ENCODE peak calls at places on chromosomes 12 and 14, in seven cellular contexts. J is lower lobe of right lung, G is Calu3, O is omental fat pad, T is left ventricle myocardium inferior, L is fibroblast of mammary gland, C is astrocyte of the spinal cord. Z is an unnamed sample.

GRCh38 chr12:12883369-12884001 is 7.9 kb upstream of the GPRC5A start:
- DNase-seq in O (no peak), G (no peak), J (no peak), L (peak), T (no peak), C (peak), Z (no peak)

GRCh38 chr12:110689601-110690430 is 901 bp upstream of the HVCN1 start:
- DNase-seq in L (peak), G (peak), T (peak), C (no peak), J (peak), O (no peak), Z (no peak)

GRCh38 chr12:62625238-62625637 is 158.6 kb downstream of the MON2 start:
- DNase-seq in C (peak), G (no peak), L (peak), O (no peak), J (no peak), T (no peak), Z (no peak)

GRCh38 chr12:66156654-66157053 is 13.1 kb downstream of the TMBIM4 start:
- DNase-seq in T (no peak), C (no peak), O (no peak), L (peak), G (no peak), J (no peak), Z (no peak)

GRCh38 chr12:56221233-56221756 is 427 bp downstream of the RNF41 start:
- DNase-seq in G (peak), O (no peak), C (peak), T (peak), J (peak), L (peak), Z (no peak)

GRCh38 chr12:69966409-69966808 is 141.4 kb downstream of the MYRFL start:
- DNase-seq in J (no peak), G (no peak), C (peak), T (peak), O (no peak), L (peak), Z (peak)

GRCh38 chr12:93756295-93756694 is 79.1 kb downstream of the CRADD start:
- DNase-seq in T (no peak), C (no peak), G (no peak), O (no peak), L (no peak), J (no peak), Z (no peak)

GRCh38 chr14:68649461-68650189 is 143.2 kb downstream of the ZFP36L1 start:
- DNase-seq in T (no peak), C (peak), G (no peak), J (no peak), L (peak), O (no peak), Z (no peak)

GRCh38 chr14:38662781-38663180 is 406.9 kb upstream of the CLEC14A start:
- DNase-seq in T (no peak), C (no peak), J (no peak), O (no peak), G (no peak), L (no peak), Z (no peak)

GRCh38 chr14:102717211-102717610 is 60.0 kb upstream of the TRAF3 start:
- DNase-seq in O (no peak), T (no peak), J (no peak), G (no peak), C (peak), L (no peak), Z (no peak)

GRCh38 chr12:55852740-55853139 is 10.0 kb upstream of the MMP19 start:
- DNase-seq in C (no peak), O (no peak), J (no peak), T (no peak), G (no peak), L (no peak), Z (no peak)

GRCh38 chr14:77598366-77599050 is 17.9 kb downstream of the SPTLC2 start:
- DNase-seq in L (no peak), T (no peak), O (no peak), J (no peak), G (no peak), C (no peak), Z (no peak)

GRCh38 chr14:68987653-68988036 is 8.5 kb upstream of the ACTN1 start:
- DNase-seq in G (no peak), J (no peak), O (no peak), C (no peak), L (no peak), T (no peak), Z (no peak)

GRCh38 chr12:25034676-25035075 is 85.8 kb upstream of the BCAT1 start:
- DNase-seq in O (no peak), C (no peak), T (no peak), J (no peak), L (no peak), G (no peak), Z (no peak)

GRCh38 chr12:108772896-108773797 is 41.8 kb upstream of the CORO1C start:
- DNase-seq in T (no peak), O (no peak), G (no peak), L (no peak), C (no peak), J (no peak), Z (no peak)

GRCh38 chr14:34098045-34098984 is 147.4 kb upstream of the EGLN3 start:
- DNase-seq in T (no peak), L (peak), G (peak), C (peak), O (no peak), J (no peak), Z (no peak)

GRCh38 chr14:103329421-103330347 is 4.4 kb upstream of the EIF5 start:
- DNase-seq in C (no peak), L (peak), T (no peak), J (peak), O (peak), G (peak), Z (no peak)

GRCh38 chr12:40058721-40059190 is 47.1 kb downstream of the SLC2A13 start:
- DNase-seq in L (peak), J (no peak), O (no peak), G (no peak), C (no peak), T (no peak), Z (no peak)

GRCh38 chr12:12081836-12082497 is 11.2 kb downstream of the BCL2L14 start:
- DNase-seq in G (peak), C (peak), J (no peak), L (peak), T (no peak), O (no peak), Z (no peak)

GRCh38 chr14:97408937-97409860 is 612.0 kb downstream of the VRK1 start:
- DNase-seq in J (no peak), G (no peak), O (no peak), T (no peak), L (no peak), C (no peak), Z (no peak)

GRCh38 chr14:86088156-86088555 is 558.2 kb downstream of the FLRT2 start:
- DNase-seq in O (no peak), L (no peak), J (no peak), C (no peak), G (no peak), T (no peak), Z (no peak)

GRCh38 chr12:117875652-117876491 is 92.9 kb downstream of the KSR2 start:
- DNase-seq in J (no peak), T (no peak), G (no peak), L (no peak), O (no peak), C (peak), Z (no peak)

GRCh38 chr14:50479041-50479440 is 53.3 kb downstream of the MAP4K5 start:
- DNase-seq in T (no peak), J (no peak), G (no peak), O (no peak), C (no peak), L (no peak), Z (no peak)

GRCh38 chr14:100146548-100147091 is 12.8 kb downstream of the DEGS2 start:
- DNase-seq in T (no peak), L (no peak), O (no peak), G (no peak), C (no peak), J (no peak), Z (no peak)

GRCh38 chr12:68158427-68158826 is 1.1 kb downstream of the IFNG start:
- DNase-seq in O (no peak), J (no peak), C (no peak), G (peak), L (peak), T (no peak), Z (no peak)
- TF ChIP-seq CTCF in O (no peak), J (peak), C (peak), G (no peak), L (peak), T (peak), Z (no peak)

GRCh38 chr14:70114621-70115156 is 74.1 kb downstream of the SLC8A3 start:
- DNase-seq in C (no peak), T (no peak), G (no peak), O (no peak), L (no peak), J (no peak), Z (no peak)

GRCh38 chr14:70118064-70118463 is 70.7 kb downstream of the SLC8A3 start:
- DNase-seq in L (no peak), C (no peak), T (no peak), J (no peak), O (no peak), G (no peak), Z (no peak)

GRCh38 chr14:70108419-70108818 is 80.3 kb downstream of the SLC8A3 start:
- DNase-seq in C (no peak), T (no peak), J (no peak), O (no peak), G (no peak), L (no peak), Z (no peak)

GRCh38 chr14:70116278-70116677 is 72.5 kb downstream of the SLC8A3 start:
- DNase-seq in C (no peak), O (no peak), J (no peak), G (no peak), L (peak), T (no peak), Z (no peak)

DNA sequence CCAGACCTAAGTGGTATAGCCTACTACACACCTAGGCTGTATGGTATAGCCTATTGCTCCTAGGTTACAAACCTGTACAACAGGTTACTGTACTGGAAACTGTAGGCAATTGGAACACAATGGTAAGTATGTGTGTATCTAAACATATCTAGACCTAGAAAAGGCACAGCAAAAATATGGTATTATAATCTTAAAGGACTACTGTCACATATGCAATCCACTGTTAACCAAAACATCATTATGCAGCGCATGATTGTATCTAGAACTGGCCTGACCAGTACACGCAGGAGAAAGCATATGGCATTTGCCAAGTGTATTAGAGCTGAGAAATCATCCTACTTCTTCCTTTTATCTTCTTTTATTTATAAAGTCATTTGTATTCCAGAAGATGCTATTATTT is 75.5 kb downstream of the SLC8A3 start:
- DNase-seq in O (no peak), G (no peak), L (no peak), J (no peak), T (no peak), C (no peak), Z (no peak)
- TF ChIP-seq CTCF in O (no peak), G (no peak), L (no peak), J (no peak), T (no peak), C (no peak), Z (no peak)

DNA sequence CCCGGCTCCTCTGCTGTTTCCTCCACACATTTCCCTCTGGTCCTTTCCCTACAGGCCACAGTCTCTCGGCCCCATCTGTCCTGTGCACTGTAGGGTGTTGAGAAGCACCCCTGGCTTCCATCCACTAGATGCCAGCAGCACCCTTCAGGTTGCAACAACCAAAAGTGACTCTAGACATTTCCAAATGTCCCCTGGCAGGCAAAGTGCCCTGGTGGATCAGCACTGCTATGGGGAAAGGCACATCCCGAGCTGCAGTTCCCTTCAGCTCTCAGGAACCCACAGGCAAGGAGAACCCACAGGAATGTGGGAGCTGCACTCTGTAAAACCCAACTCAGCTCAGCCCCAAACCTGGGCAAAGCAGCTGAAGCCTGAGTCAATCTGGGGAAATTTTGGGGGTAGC is 77.0 kb downstream of the RBM19 start:
- DNase-seq in T (no peak), L (peak), G (no peak), J (no peak), O (no peak), C (peak), Z (no peak)
- TF ChIP-seq CTCF in T (no peak), L (no peak), G (no peak), J (no peak), O (no peak), C (peak), Z (no peak)

DNA sequence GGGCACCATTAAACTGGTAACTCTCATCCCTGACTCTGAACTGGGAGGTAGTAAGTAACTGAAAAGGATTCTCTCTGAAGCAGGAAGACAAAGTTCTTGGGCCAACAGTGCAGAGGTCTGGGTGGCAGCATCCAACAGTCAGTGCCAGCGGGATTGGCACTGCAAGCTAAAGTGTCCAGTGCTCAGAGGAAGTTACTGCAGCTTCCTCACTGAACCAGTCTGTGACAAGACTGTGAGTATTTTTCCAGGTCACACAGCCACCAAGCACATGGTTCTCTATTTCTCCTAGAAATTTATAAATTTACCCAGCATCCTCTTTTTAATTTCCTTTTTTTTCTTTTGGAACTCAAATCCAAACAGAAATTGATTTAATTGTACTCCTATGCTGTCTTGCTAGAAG is 81.6 kb upstream of the FAR2 start:
- DNase-seq in T (no peak), L (no peak), C (no peak), J (peak), G (no peak), O (no peak), Z (no peak)
- TF ChIP-seq CTCF in T (no peak), L (no peak), C (no peak), J (no peak), G (no peak), O (no peak), Z (no peak)

DNA sequence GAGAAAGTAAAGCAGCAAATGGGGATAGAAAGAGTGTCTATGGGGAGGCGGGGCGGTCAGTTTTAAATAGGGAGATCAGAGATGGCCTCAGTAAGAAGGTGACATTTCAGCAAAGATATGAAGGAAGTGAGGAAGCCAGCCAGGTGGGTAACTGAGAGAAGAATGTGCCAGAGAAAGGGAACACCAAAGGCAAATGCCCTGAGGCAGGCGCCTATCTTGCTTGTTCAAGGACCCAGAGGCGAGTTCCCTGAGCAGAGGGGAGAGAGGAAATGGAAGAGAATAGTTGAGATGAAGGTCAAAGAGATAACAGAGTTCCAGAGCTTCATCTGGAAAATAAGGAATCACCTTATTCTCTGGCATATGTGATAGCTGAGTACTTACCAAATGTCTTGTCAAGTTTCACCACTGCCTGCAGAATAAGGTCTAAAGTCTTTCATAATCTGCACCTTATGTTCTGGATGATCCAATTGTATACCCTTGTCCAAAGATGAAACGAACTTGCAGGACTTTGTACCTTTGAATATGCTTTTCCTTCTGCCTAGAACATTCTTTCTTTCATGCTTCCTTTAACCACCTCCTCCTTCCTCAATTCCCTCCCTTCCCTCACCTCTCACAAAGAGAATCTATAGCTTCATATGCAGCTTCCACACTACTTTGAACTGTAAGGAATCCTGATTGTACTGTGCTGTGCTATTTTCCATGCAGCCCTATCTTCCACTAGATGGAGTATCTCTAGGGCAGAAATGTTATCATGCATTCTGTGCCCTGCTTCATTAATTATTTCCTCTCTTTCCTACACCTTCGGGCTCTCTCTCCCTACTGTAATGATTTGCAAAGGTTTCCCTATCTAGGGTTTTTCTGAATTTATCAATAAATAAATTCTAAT is 38.5 kb downstream of the GNPTAB start:
- DNase-seq in O (no peak), J (no peak), G (no peak), C (no peak), T (no peak), L (peak), Z (no peak)
- TF ChIP-seq CTCF in O (no peak), J (peak), G (no peak), C (peak), T (peak), L (peak), Z (peak)

GRCh38 chr12:33944703-33945437 is 77.4 kb upstream of the ALG10 start:
- DNase-seq in J (no peak), O (no peak), T (no peak), L (no peak), G (peak), C (no peak), Z (no peak)

GRCh38 chr12:33945438-33945784 is 76.9 kb upstream of the ALG10 start:
- DNase-seq in G (no peak), J (no peak), C (no peak), O (no peak), T (no peak), L (no peak), Z (no peak)

GRCh38 chr12:33942172-33942571 is 80.1 kb upstream of the ALG10 start:
- DNase-seq in C (no peak), J (no peak), T (no peak), L (no peak), O (no peak), G (no peak), Z (no peak)
- TF ChIP-seq CTCF in C (no peak), J (no peak), T (no peak), L (no peak), O (no peak), G (peak), Z (no peak)

GRCh38 chr14:26281280-26281998 is 316.4 kb downstream of the NOVA1 start:
- DNase-seq in T (no peak), O (no peak), J (no peak), G (no peak), C (peak), L (peak), Z (no peak)

GRCh38 chr14:26282578-26282977 is 315.3 kb downstream of the NOVA1 start:
- DNase-seq in G (no peak), C (no peak), T (no peak), O (no peak), L (no peak), J (no peak), Z (no peak)

DNA sequence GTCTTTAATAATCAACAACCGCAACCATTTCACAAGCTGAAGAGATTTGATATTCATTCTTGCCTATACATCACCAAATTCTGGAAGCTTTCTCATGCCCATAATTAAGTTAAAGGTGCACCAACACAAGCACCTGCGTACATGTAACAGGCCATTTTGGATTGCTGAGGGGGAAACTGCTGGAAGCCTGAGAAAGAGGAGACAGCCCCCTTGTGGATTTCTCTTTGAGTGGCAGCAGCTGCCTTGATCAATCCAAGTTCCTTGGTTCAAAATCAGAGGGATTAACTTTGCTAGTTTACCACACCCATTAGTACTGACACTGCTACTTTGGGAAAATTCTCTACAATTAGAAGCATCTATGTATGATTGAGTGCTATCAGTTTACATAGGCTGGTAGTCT is 321.1 kb downstream of the NOVA1 start:
- DNase-seq in O (no peak), T (no peak), L (peak), J (no peak), C (no peak), G (no peak), Z (no peak)
- TF ChIP-seq CTCF in O (no peak), T (no peak), L (peak), J (no peak), C (peak), G (no peak), Z (no peak)

GRCh38 chr14:96039633-96040311 is 610 bp downstream of the C14orf132 start:
- DNase-seq in C (peak), G (no peak), J (peak), O (no peak), L (peak), T (no peak), Z (no peak)
- TF ChIP-seq CTCF in C (peak), G (no peak), J (peak), O (no peak), L (no peak), T (no peak), Z (no peak)

DNA sequence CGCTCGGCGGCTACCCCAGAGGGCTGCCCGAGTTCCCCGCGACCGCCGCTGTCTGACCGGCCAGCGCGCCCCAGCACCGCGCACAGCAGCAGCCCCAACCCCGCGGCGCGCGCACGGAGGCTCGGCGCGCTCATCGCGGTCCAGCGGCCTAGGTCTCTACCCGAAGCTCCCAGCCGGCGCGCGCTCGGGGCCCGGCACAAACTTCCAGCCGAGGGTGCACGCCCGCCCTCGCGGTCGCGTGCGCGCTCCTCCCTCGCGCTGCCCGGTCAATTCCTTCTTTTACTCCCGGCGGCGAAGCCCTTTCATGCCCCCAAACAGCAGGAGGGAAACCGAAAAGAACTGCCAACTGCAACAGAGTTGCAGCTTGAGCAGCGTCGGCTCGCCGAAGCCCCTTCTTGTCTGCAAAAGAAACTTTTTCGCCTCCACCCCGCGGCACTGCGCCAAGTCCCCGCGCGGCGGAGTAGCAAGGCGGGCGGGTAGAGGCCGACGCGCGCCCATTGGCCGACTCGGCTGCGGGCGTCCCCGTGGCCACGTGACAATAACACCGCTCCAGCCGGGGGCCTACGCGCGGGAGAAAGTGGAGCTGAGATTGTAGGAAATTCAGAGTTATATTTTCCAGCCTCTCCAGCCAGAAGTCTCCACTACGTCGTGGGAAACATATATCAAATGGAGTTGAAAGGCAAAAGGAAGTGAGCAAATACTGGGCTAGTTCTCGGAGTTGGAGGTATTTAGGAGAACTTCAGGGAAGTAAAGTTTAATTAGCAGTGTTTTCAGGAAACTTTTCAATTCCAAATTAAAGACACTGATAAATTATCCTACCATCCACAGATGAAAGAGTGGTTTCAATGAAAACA is at the start of gene LRIG3:
- DNase-seq in L (peak), G (peak), C (peak), T (peak), J (peak), O (peak), Z (peak)
- TF ChIP-seq CTCF in L (no peak), G (no peak), C (no peak), T (peak), J (no peak), O (no peak), Z (peak)

Z was measured in right atrium auricular region.